ENCODE peak calls at places on chromosome 14, in eight cellular contexts. M, I, J, B, V, R, Z and Q are unnamed samples.
A peak's percentile ranks its signal among the peaks of the same experiment; 100 is the strongest.

GRCh38 chr14:85002846-85003245 is 527.1 kb upstream of the FLRT2 start:
- DNase-seq in M (no peak), I (peak; percentile 5), J (no peak), B (no peak), V (no peak), R (no peak), Z (no peak), Q (no peak)

GRCh38 chr14:29735459-29735858 is 192.2 kb downstream of the PRKD1 start:
- DNase-seq in M (no peak), I (no peak), J (no peak), B (no peak), V (no peak), R (no peak), Z (no peak), Q (no peak)

GRCh38 chr14:100891051-100891450 is 12.5 kb downstream of the RTL1 start:
- DNase-seq in M (no peak), I (no peak), J (no peak), B (no peak), V (no peak), R (no peak), Z (no peak), Q (no peak)

GRCh38 chr14:95696741-95697140 is 10.5 kb downstream of the TCL1B start:
- DNase-seq in M (peak; percentile 43), I (peak; percentile 5), J (no peak), B (no peak), V (no peak), R (no peak), Z (no peak), Q (no peak)

GRCh38 chr14:96145116-96145864 is 59.3 kb upstream of the BDKRB2 start:
- DNase-seq in M (peak; percentile 41), I (peak; percentile 88), J (no peak), B (peak; percentile 50), V (peak; percentile 58), R (no peak), Z (peak; percentile 79), Q (no peak)

GRCh38 chr14:56331815-56332214 is 213.6 kb downstream of the PELI2 start:
- DNase-seq in M (no peak), I (peak; percentile 32), J (no peak), B (no peak), V (no peak), R (no peak), Z (no peak), Q (no peak)

GRCh38 chr14:61662437-61663311 is 32.6 kb upstream of the HIF1A start:
- DNase-seq in M (peak; percentile 93), I (peak; percentile 88), J (peak; percentile 30), B (peak; percentile 43), V (peak; percentile 76), R (peak; percentile 9), Z (no peak), Q (peak; percentile 56)

GRCh38 chr14:105453847-105454246 is 20.8 kb upstream of the CRIP2 start:
- DNase-seq in M (no peak), I (no peak), J (no peak), B (no peak), V (no peak), R (no peak), Z (no peak), Q (no peak)

GRCh38 chr14:64149921-64150320 is 144.2 kb downstream of the ESR2 start:
- DNase-seq in M (no peak), I (no peak), J (no peak), B (no peak), V (no peak), R (no peak), Z (no peak), Q (no peak)

GRCh38 chr14:72495668-72496067 is 398.2 kb downstream of the DPF3 start:
- DNase-seq in M (no peak), I (peak; percentile 26), J (no peak), B (no peak), V (no peak), R (no peak), Z (no peak), Q (no peak)

GRCh38 chr14:68680541-68681051 is 112.3 kb downstream of the ZFP36L1 start:
- DNase-seq in M (no peak), I (peak; percentile 60), J (no peak), B (no peak), V (no peak), R (no peak), Z (no peak), Q (no peak)

GRCh38 chr14:34059925-34060746 is 109.3 kb upstream of the EGLN3 start:
- DNase-seq in M (peak; percentile 39), I (peak; percentile 67), J (peak; percentile 44), B (peak; percentile 34), V (peak; percentile 39), R (peak; percentile 74), Z (no peak), Q (peak; percentile 87)

GRCh38 chr14:74983343-74983742 is 19.4 kb upstream of the EIF2B2 start:
- DNase-seq in M (no peak), I (no peak), J (no peak), B (no peak), V (no peak), R (no peak), Z (no peak), Q (no peak)

GRCh38 chr14:52988153-52988552 is 37.3 kb upstream of the FERMT2 start:
- DNase-seq in M (no peak), I (no peak), J (no peak), B (no peak), V (no peak), R (no peak), Z (no peak), Q (no peak)

GRCh38 chr14:100417466-100417865 is 94.3 kb downstream of the SLC25A47 start:
- DNase-seq in M (peak; percentile 94), I (peak; percentile 96), J (no peak), B (peak; percentile 95), V (peak; percentile 93), R (peak; percentile 85), Z (peak; percentile 82), Q (peak; percentile 88)

GRCh38 chr14:96270565-96271420 is 14.8 kb downstream of the BDKRB1 start:
- DNase-seq in M (no peak), I (no peak), J (no peak), B (no peak), V (no peak), R (no peak), Z (no peak), Q (no peak)

GRCh38 chr14:92944976-92945375 is 22.0 kb downstream of the CHGA start:
- DNase-seq in M (no peak), I (no peak), J (no peak), B (no peak), V (no peak), R (no peak), Z (no peak), Q (no peak)

GRCh38 chr14:68391292-68392014 is 401.4 kb downstream of the ZFP36L1 start:
- DNase-seq in M (no peak), I (peak; percentile 82), J (no peak), B (no peak), V (peak; percentile 84), R (no peak), Z (no peak), Q (no peak)

GRCh38 chr14:105010106-105010505 is 10.8 kb downstream of the CDCA4 start:
- DNase-seq in M (no peak), I (no peak), J (no peak), B (no peak), V (no peak), R (no peak), Z (no peak), Q (no peak)

GRCh38 chr14:20609215-20610001 is 18.2 kb upstream of the RNASE12 start:
- DNase-seq in M (peak; percentile 88), I (peak; percentile 77), J (peak; percentile 44), B (peak; percentile 91), V (peak; percentile 91), R (peak; percentile 86), Z (peak; percentile 77), Q (peak; percentile 96)